ENCODE peak calls at places on chromosomes 1 and 21, in ten cellular contexts. H is body of pancreas, B is HepG2, M is colonic mucosa, X is IMR-90, F is psoas muscle, T is esophagus squamous epithelium, Z is neural progenitor cell, Q is pancreas, G is lower lobe of right lung. C is an unnamed sample.
A peak's percentile ranks its signal among the peaks of the same experiment; 100 is the strongest.

GRCh38 chr1:185632659-185633428 is 101.3 kb upstream of the HMCN1 start:
- DNase-seq in H (no peak), B (no peak), M (no peak), X (peak; percentile 34), F (no peak), T (no peak), Z (no peak), Q (no peak), G (peak; percentile 53), C (no peak)

GRCh38 chr1:98253145-98253544 is 332.3 kb upstream of the DPYD start:
- DNase-seq in H (no peak), B (no peak), M (no peak), X (no peak), F (no peak), T (no peak), Z (no peak), Q (no peak), G (no peak), C (no peak)

GRCh38 chr21:39908265-39908923 is 41.2 kb downstream of the PCP4 start:
- DNase-seq in H (no peak), B (no peak), M (no peak), X (no peak), F (no peak), T (no peak), Z (peak; percentile 27), Q (no peak), G (no peak), C (no peak)

GRCh38 chr1:151166506-151166956 is 587 bp downstream of the SCNM1 start:
- DNase-seq in H (no peak), B (peak; percentile 9), M (no peak), X (peak; percentile 73), F (no peak), T (no peak), Z (peak; percentile 67), Q (no peak), G (no peak), C (no peak)

GRCh38 chr1:168970945-168971799 is 135.3 kb upstream of the ATP1B1 start:
- DNase-seq in H (no peak), B (no peak), M (no peak), X (no peak), F (no peak), T (no peak), Z (peak; percentile 27), Q (no peak), G (no peak), C (no peak)

GRCh38 chr1:33736496-33736895 is 127.4 kb upstream of the HMGB4 start:
- DNase-seq in H (no peak), B (no peak), M (no peak), X (no peak), F (no peak), T (no peak), Z (no peak), Q (no peak), G (no peak), C (no peak)

GRCh38 chr21:41112740-41113692 is 54.9 kb upstream of the BACE2 start:
- DNase-seq in H (no peak), B (no peak), M (no peak), X (peak; percentile 79), F (no peak), T (no peak), Z (peak; percentile 36), Q (no peak), G (no peak), C (no peak)

GRCh38 chr1:206738370-206739366 is 31.9 kb upstream of the IL19 start:
- DNase-seq in H (peak; percentile 40), B (peak; percentile 17), M (no peak), X (peak; percentile 28), F (no peak), T (no peak), Z (peak; percentile 29), Q (no peak), G (no peak), C (no peak)

GRCh38 chr1:96688737-96689136 is 32.8 kb upstream of the PTBP2 start:
- DNase-seq in H (no peak), B (peak; percentile 29), M (no peak), X (no peak), F (no peak), T (no peak), Z (peak; percentile 41), Q (no peak), G (no peak), C (no peak)

GRCh38 chr21:35467536-35467935 is 418.4 kb upstream of the RUNX1 start:
- DNase-seq in H (no peak), B (no peak), M (no peak), X (peak; percentile 54), F (no peak), T (no peak), Z (no peak), Q (no peak), G (no peak), C (no peak)

GRCh38 chr1:210757677-210758076 is 376.3 kb downstream of the KCNH1 start:
- DNase-seq in H (no peak), B (no peak), M (no peak), X (no peak), F (no peak), T (no peak), Z (no peak), Q (no peak), G (no peak), C (no peak)

GRCh38 chr1:7287013-7287412 is 484.1 kb upstream of the VAMP3 start:
- DNase-seq in H (no peak), B (no peak), M (no peak), X (no peak), F (no peak), T (no peak), Z (no peak), Q (no peak), G (no peak), C (no peak)

GRCh38 chr1:22810378-22810777 is 99.7 kb downstream of the EPHB2 start:
- DNase-seq in H (no peak), B (no peak), M (no peak), X (no peak), F (peak; percentile 7), T (no peak), Z (no peak), Q (no peak), G (no peak), C (no peak)

GRCh38 chr1:184567648-184568047 is 180.8 kb downstream of the C1orf21 start:
- DNase-seq in H (no peak), B (no peak), M (no peak), X (peak; percentile 11), F (no peak), T (no peak), Z (peak; percentile 24), Q (no peak), G (no peak), C (no peak)

DNA sequence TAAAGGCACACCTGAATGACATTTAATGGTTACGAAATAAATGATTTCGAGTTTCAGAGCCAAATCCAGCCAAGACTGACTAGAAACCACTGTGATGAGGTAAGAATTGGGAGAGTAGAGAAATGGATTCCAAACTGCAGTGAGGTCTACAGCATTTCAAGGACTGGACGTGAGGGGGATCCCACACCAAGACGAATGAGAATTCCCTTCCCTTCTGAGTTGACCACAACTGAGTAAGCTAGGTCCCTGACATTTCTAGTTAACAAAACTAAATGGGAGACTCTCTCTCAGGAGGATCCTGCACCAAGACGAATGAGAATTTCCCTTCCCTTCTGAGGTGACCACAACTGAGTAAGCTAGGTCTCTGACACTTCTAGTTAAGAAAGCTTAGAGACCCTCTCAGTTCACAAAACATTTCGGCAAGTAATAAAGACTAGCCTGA is 1.6 kb upstream of the SPATA1 start:
- DNase-seq in H (no peak), B (no peak), M (no peak), X (peak; percentile 83), F (no peak), T (no peak), Z (peak; percentile 12), Q (no peak), G (no peak), C (no peak)
- TF ChIP-seq CTCF in H (no peak), B (no peak), M (no peak), X (peak; percentile 33), F (no peak), T (no peak), Z (no peak), Q (no peak), G (no peak), C (no peak)

GRCh38 chr1:12387641-12388040 is 157.8 kb downstream of the VPS13D start:
- DNase-seq in H (no peak), B (no peak), M (no peak), X (peak; percentile 28), F (no peak), T (no peak), Z (no peak), Q (no peak), G (no peak), C (no peak)
- H3K9me3 ChIP-seq in H (no peaks in the 10 kb centered on the region), B (peaks cover 15% of the 10 kb centered on the region), M (no peaks in the 10 kb centered on the region), X (peaks cover 5% of the 10 kb centered on the region), F (peaks cover 3% of the 10 kb centered on the region), T (no peaks in the 10 kb centered on the region), Z (no peaks in the 10 kb centered on the region), Q (no peaks in the 10 kb centered on the region), G (peaks cover 11% of the 10 kb centered on the region), C (peaks cover 4% of the 10 kb centered on the region)

DNA sequence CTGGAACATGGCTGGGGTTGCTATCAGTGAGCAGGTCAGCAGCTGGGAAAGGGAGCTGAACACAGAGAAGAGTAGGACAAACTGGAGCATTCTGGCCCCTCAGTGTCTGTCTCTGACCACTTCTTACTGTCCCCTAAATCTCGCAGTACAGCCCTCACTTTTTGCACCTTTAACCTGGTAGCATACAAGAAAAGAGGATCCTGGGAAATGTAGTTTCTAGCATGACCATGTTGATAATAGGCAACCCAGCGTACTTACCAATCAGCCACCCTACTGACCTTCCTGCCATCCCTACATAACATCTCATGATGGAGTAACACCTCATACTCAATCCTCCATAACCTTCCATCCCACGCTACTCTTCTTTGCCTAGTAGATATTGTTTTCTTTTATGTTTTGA is 99.1 kb upstream of the RAVER2 start:
- DNase-seq in H (no peak), B (no peak), M (no peak), X (no peak), F (no peak), T (no peak), Z (no peak), Q (no peak), G (no peak), C (no peak)
- H3K36me3 ChIP-seq in H (peaks cover 7% of the 10 kb centered on the region), B (no peaks in the 10 kb centered on the region), M (no peaks in the 10 kb centered on the region), X (peaks cover 1% of the 10 kb centered on the region), F (peaks cover 13% of the 10 kb centered on the region), T (peaks cover 57% of the 10 kb centered on the region), Z (peaks cover 3% of the 10 kb centered on the region), Q (no peaks in the 10 kb centered on the region), G (peaks cover 26% of the 10 kb centered on the region), C (no peaks in the 10 kb centered on the region)

DNA sequence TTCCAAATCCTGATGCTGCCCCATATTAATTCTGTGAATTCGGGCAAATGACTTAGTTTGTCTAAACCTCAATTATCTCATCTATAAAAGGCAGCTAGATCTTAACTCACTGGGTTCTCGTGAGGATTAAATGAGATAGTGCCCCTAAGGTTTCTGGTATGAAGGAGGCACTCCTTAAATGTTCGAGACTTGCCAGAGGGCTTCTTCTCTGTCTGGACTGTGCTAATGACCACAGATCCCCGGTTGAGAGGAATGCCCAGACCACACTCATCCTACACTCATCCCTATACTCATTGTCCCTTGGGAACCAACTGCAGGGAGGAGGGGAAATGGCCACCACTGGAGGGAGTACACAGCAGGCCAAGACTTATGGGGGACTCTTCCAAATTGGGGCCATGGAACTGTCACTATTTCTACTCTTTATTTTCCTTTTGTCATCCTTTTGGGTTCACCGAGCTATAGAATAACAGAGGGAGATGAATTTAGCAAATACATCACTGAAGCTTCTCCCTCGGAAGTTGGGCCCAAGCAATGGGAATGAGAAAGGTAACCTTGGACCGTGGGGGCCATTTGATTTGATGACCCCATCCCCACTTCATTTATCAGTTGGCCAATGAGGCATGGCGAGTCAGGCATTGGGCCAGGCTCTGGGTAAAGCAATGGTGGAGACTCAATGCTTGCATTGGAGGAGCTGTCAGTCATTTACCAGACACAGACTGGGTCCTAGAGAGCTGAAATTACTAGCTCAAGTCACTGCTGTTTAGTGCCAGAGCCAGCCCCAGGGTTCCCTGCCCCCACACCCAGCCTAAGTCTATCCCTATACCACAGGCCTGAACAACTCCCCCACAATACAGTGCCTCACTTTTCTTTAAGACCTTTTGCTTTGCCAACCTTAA is 5.1 kb downstream of the ATF3 start:
- DNase-seq in H (no peak), B (no peak), M (no peak), X (no peak), F (no peak), T (no peak), Z (no peak), Q (no peak), G (no peak), C (no peak)
- TF ChIP-seq CTCF in H (no peak), B (no peak), M (no peak), X (no peak), F (no peak), T (no peak), Z (no peak), Q (no peak), G (no peak), C (no peak)

C was measured in ascending aorta.